ENCODE peak calls at places on chromosomes 12 and 14, in nine cellular contexts. W is stimulated activated CD4-positive, alpha-beta T cell treated with anti-CD3 and anti-CD28 coated beads, Interleukin-2, amount 100 ng/mL, for 24 hours; Q is KBM-7; H is iPS-NIHi11; Z is heart right ventricle; J is NCI-H510A; G is Peyer's patch; S is SJSA1; N is HEK293T. D is an unnamed sample.

GRCh38 chr12:111437816-111438454 is 32.2 kb downstream of the SH2B3 start:
- DNase-seq in Q (peak; percentile 76), H (no peak), S (no peak), W (peak; percentile 22), Z (no peak), G (peak; percentile 70), N (no peak), J (no peak), D (no peak)

GRCh38 chr12:121214855-121215745 is 5.2 kb downstream of the P2RX4 start:
- DNase-seq in Z (no peak), W (no peak), G (peak; percentile 69), Q (no peak), H (no peak), N (no peak), S (peak; percentile 80), J (no peak), D (no peak)

GRCh38 chr14:49870908-49871307 is 18.3 kb upstream of the NEMF start:
- DNase-seq in N (no peak), W (no peak), G (no peak), Z (no peak), J (no peak), Q (no peak), H (no peak), S (no peak), D (no peak)

GRCh38 chr12:63922446-63922845 is 77.9 kb downstream of the SRGAP1 start:
- DNase-seq in W (no peak), H (no peak), G (no peak), Q (no peak), N (no peak), J (no peak), S (peak; percentile 19), Z (no peak), D (no peak)

GRCh38 chr12:84723988-84724387 is 188.6 kb downstream of the SLC6A15 start:
- DNase-seq in G (no peak), S (no peak), Q (no peak), W (no peak), J (no peak), N (no peak), Z (no peak), H (no peak), D (no peak)

GRCh38 chr14:93184391-93185332 is at the start of the genes LYSET and MOAP1:
- DNase-seq in H (peak; percentile 94), S (peak; percentile 70), Q (peak; percentile 75), J (peak; percentile 64), Z (peak; percentile 89), N (peak; percentile 91), G (peak; percentile 96), W (peak; percentile 87), D (peak; percentile 92)

GRCh38 chr12:96427269-96427729 is 27.1 kb upstream of the CDK17 start:
- DNase-seq in G (peak; percentile 64), N (no peak), J (no peak), S (peak; percentile 96), Q (no peak), W (no peak), Z (peak; percentile 80), H (no peak), D (no peak)

GRCh38 chr14:105980224-105980623 is 453.8 kb downstream of the TMEM121 start:
- DNase-seq in S (peak; percentile 23), Z (no peak), H (no peak), J (no peak), N (no peak), Q (no peak), W (no peak), G (no peak), D (no peak)

GRCh38 chr12:109589240-109589590 is 15.6 kb downstream of the MVK start:
- DNase-seq in G (no peak), J (no peak), W (no peak), N (no peak), H (no peak), S (no peak), Q (no peak), Z (no peak), D (no peak)

GRCh38 chr14:58635041-58635440 is 2.7 kb upstream of the DACT1 start:
- DNase-seq in J (no peak), H (no peak), S (no peak), Z (no peak), N (no peak), W (no peak), G (no peak), Q (no peak), D (no peak)

GRCh38 chr12:50246873-50247612 is 36.3 kb downstream of the LIMA1 start:
- DNase-seq in Z (peak; percentile 86), J (no peak), W (peak; percentile 49), S (peak; percentile 97), G (peak; percentile 89), Q (peak; percentile 55), N (peak; percentile 12), H (peak; percentile 56), D (no peak)

GRCh38 chr12:75481013-75481705 is 604 bp downstream of the GLIPR1 start:
- DNase-seq in Z (no peak), S (no peak), W (no peak), H (no peak), J (no peak), G (no peak), N (no peak), Q (peak; percentile 86), D (no peak)

GRCh38 chr14:94771906-94772468 is 2.1 kb upstream of the GSC start:
- DNase-seq in G (no peak), S (no peak), Z (no peak), J (no peak), W (no peak), N (no peak), H (no peak), Q (no peak), D (no peak)

GRCh38 chr12:106178582-106178981 is 39.8 kb upstream of the NUAK1 start:
- DNase-seq in S (no peak), W (no peak), J (no peak), G (no peak), H (peak; percentile 21), Z (no peak), Q (no peak), N (no peak), D (no peak)

GRCh38 chr14:100159107-100159864 is at the start of gene DEGS2:
- DNase-seq in J (peak; percentile 60), Q (no peak), S (no peak), N (peak; percentile 53), H (peak; percentile 96), Z (no peak), G (peak; percentile 89), W (peak; percentile 69), D (peak; percentile 89)

GRCh38 chr12:109099426-109100020 is 2.1 kb downstream of the UNG start:
- DNase-seq in Z (no peak), J (no peak), S (no peak), Q (no peak), G (no peak), N (no peak), H (no peak), W (no peak), D (no peak)

GRCh38 chr12:105341010-105341409 is 10.5 kb downstream of the C12orf75 start:
- DNase-seq in J (no peak), H (no peak), N (no peak), Q (no peak), Z (no peak), W (no peak), S (no peak), G (no peak), D (no peak)

GRCh38 chr14:60506985-60507829 is 1.7 kb upstream of the SIX6 start:
- DNase-seq in N (no peak), S (no peak), Q (no peak), J (no peak), H (peak; percentile 18), Z (no peak), G (no peak), W (no peak), D (no peak)

GRCh38 chr12:78088391-78088832 is 257.7 kb downstream of the NAV3 start:
- DNase-seq in W (no peak), Z (no peak), H (no peak), S (peak; percentile 24), J (no peak), N (no peak), G (no peak), Q (no peak), D (no peak)

GRCh38 chr14:73789996-73790581 is 61.5 kb upstream of the PTGR2 start:
- DNase-seq in W (no peak), N (no peak), Q (no peak), G (peak; percentile 67), J (no peak), Z (peak; percentile 85), H (no peak), S (peak; percentile 50), D (no peak)

GRCh38 chr14:89672636-89673279 is 255.7 kb upstream of the FOXN3 start:
- DNase-seq in S (no peak), H (no peak), W (no peak), Z (peak; percentile 29), Q (peak; percentile 65), G (peak; percentile 79), N (peak; percentile 12), J (peak; percentile 2), D (no peak)

GRCh38 chr14:104190396-104191000 is 52.1 kb downstream of the KIF26A start:
- DNase-seq in H (no peak), S (no peak), N (no peak), J (no peak), W (no peak), Z (no peak), G (no peak), Q (no peak), D (no peak)

GRCh38 chr14:93857500-93857899 is 69.2 kb upstream of the PRIMA1 start:
- DNase-seq in Z (no peak), S (no peak), G (no peak), Q (no peak), W (no peak), J (no peak), H (peak; percentile 50), N (peak; percentile 37), D (no peak)

GRCh38 chr14:102120888-102121287 is 18.8 kb upstream of the WDR20 start:
- DNase-seq in J (no peak), Q (no peak), W (no peak), H (no peak), N (no peak), G (no peak), Z (no peak), S (no peak), D (no peak)

GRCh38 chr12:754238-754816 is 1.9 kb downstream of the WNK1 start:
- DNase-seq in Z (peak; percentile 17), S (no peak), G (no peak), N (no peak), W (no peak), Q (no peak), H (no peak), J (no peak), D (no peak)

GRCh38 chr14:52312872-52313492 is 1.1 kb upstream of the PTGER2 start:
- DNase-seq in N (no peak), Z (no peak), G (no peak), W (no peak), Q (no peak), H (no peak), J (no peak), S (no peak), D (no peak)

GRCh38 chr14:20662968-20663731 is 21.2 kb upstream of the RNASE4 start:
- DNase-seq in Q (peak; percentile 91), N (peak; percentile 74), W (peak; percentile 81), Z (peak; percentile 35), H (peak; percentile 59), G (peak; percentile 88), J (no peak), S (peak; percentile 35), D (no peak)

GRCh38 chr12:101018540-101018939 is 191.5 kb downstream of the SLC5A8 start:
- DNase-seq in S (peak; percentile 59), G (no peak), N (no peak), J (no peak), Z (no peak), H (peak; percentile 30), W (no peak), Q (no peak), D (no peak)

GRCh38 chr12:129119537-129119936 is 266.3 kb downstream of the GLT1D1 start:
- DNase-seq in Q (peak; percentile 0), N (no peak), H (peak; percentile 47), G (no peak), J (no peak), Z (no peak), S (no peak), W (no peak), D (no peak)

GRCh38 chr12:115204957-115205754 is 521.2 kb upstream of the TBX3 start:
- DNase-seq in W (no peak), G (no peak), H (no peak), S (peak; percentile 23), Q (no peak), J (no peak), Z (no peak), N (no peak), D (no peak)

GRCh38 chr12:124537525-124538193 is 29.8 kb downstream of the NCOR2 start:
- DNase-seq in N (no peak), S (no peak), Q (no peak), W (no peak), Z (no peak), G (no peak), H (no peak), J (no peak), D (no peak)